ENCODE peak calls at places on chromosomes 4 and X, in five cellular contexts. Q is HepG2, V is GM12878, F is H1, Y is K562. M is an unnamed sample.

GRCh38 chr4:148542922-148543623 is 100.9 kb upstream of the NR3C2 start:
- DNase-seq in Y (no peak), F (no peak), V (no peak), Q (no peak), M (no peak)

GRCh38 chr4:122167369-122167768 is 15.2 kb downstream of the BLTP1 start:
- DNase-seq in Q (no peak), V (no peak), F (no peak), Y (no peak), M (no peak)

GRCh38 chr4:73770917-73771316 is 30.5 kb downstream of the CXCL8 start:
- DNase-seq in V (no peak), Y (no peak), F (no peak), Q (no peak), M (no peak)

GRCh38 chrX:136468391-136469103 is 19.2 kb upstream of the BRS3 start:
- DNase-seq in Q (no peak), V (no peak), Y (no peak), F (no peak), M (no peak)

GRCh38 chr4:117412661-117413060 is 327.3 kb upstream of the TRAM1L1 start:
- DNase-seq in F (no peak), V (no peak), Y (no peak), Q (no peak), M (no peak)

GRCh38 chrX:103382893-103383292 is 6.6 kb downstream of the BEX3 start:
- DNase-seq in V (no peak), Y (no peak), Q (no peak), F (no peak), M (no peak)

GRCh38 chr4:119082661-119083060 is 53.0 kb upstream of the MYOZ2 start:
- DNase-seq in Y (no peak), F (no peak), Q (no peak), V (no peak), M (no peak)

GRCh38 chr4:87220094-87220831 is at the start of gene KLHL8:
- DNase-seq in Q (peak), V (peak), Y (peak), F (peak), M (peak)

GRCh38 chr4:90841676-90842075 is 714.5 kb downstream of the CCSER1 start:
- DNase-seq in V (no peak), Q (no peak), F (no peak), Y (no peak), M (no peak)

GRCh38 chr4:88230399-88230798 is 54.0 kb downstream of the PPM1K start:
- DNase-seq in F (no peak), Y (no peak), Q (no peak), V (no peak), M (no peak)
- TF ChIP-seq SIN3A in F (no peak), Y (no peak), Q (no peak), V (no peak), M (no peak)

GRCh38 chr4:89353514-89353913 is 45.9 kb upstream of the GPRIN3 start:
- DNase-seq in F (no peak), V (no peak), Q (no peak), Y (no peak), M (no peak)
- TF ChIP-seq SP1 in F (no peak), V (no peak), Q (no peak), Y (no peak), M (no peak)

DNA sequence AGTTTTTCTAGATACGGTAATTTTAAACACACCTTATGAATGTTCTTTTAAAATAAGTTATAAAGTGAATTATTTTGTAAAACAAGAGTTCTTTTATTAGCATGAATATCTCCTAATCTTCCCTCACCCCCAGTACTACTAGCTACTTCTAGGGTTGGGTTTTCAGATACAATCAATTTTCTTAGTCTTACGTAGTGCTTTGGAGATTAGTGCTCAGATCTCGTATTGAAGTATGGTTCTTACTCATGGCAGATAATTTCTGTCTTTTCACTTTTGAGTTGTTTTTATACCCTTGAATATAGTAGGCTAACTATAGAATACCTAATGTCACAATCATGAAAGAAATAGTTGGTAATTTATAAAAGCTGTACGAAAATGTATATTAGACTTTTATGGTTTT is 43.2 kb downstream of the CDKL5 start:
- DNase-seq in F (no peak), Y (no peak), V (no peak), Q (no peak), M (no peak)
- TF ChIP-seq SIN3A in F (no peak), Y (no peak), V (no peak), Q (no peak), M (no peak)

GRCh38 chr4:1009647-1010521 is 1.5 kb upstream of the FGFRL1 start:
- DNase-seq in Y (peak), V (no peak), F (no peak), Q (no peak), M (no peak)

GRCh38 chr4:1012031-1012739 is 759 bp downstream of the FGFRL1 start:
- DNase-seq in V (no peak), F (no peak), Q (peak), Y (peak), M (no peak)

GRCh38 chr4:1011022-1011694 is at the start of gene FGFRL1:
- DNase-seq in Q (peak), F (no peak), Y (peak), V (no peak), M (peak)

GRCh38 chr4:1008840-1009646 is 2.4 kb upstream of the FGFRL1 start:
- DNase-seq in Y (no peak), F (no peak), Q (no peak), V (no peak), M (no peak)

DNA sequence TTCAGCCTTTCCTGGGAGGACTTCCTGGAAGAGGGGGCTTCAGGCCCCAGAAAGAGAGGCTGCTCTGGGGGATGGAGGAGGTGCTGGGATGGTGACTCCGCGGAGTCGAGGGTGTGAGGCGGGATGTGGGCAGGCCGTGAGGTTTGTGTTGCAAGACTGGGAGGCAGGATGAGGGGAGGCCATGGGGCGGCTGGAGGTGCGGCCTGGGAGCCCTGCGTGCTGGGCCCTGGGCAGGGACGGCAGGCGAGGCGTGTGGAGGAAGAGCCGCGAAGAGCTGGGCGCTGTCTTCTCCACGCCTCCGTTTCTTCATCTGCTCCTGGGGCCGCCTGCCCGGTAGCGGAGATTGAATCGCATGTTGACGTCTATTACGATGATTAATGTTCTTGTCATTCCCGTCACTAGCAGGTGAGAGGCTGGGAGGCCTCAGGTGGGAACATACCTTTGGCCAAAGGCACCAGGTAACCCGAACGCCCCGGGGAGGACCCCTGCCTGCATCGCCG is 854 bp upstream of the FGFRL1 start:
- DNase-seq in Q (no peak), F (no peak), Y (peak), V (no peak), M (peak)
- TF ChIP-seq SP1 in Q (no peak), F (no peak), Y (no peak), V (no peak), M (no peak)

M was measured in HCT116.